ENCODE peak calls at places on chromosomes 13 and 19, in nine cellular contexts. M is stimulated activated naive B cell treated with anti-CD40 and anti-IgM and Interleukin-4, amounts not matched to agents 10 μg/mL and 1 μg/mL and 100 μg/mL, for 72 hours; Z is RWPE2; A is activated T-cell treated with anti-CD3 and anti-CD28 coated beads, Interleukin-2, amount 50 U/mL, for 4 hours; F is sciatic nerve; D is activated naive CD8-positive, alpha-beta T cell treated with anti-CD3 and anti-CD28 coated beads, Interleukin-2, amount 10 ng/mL, durations not matched to agents 7 days and 5 days; S is T-helper 17 cell; X is naive thymus-derived CD4-positive, alpha-beta T cell; C is B cell. G is an unnamed sample.
A peak's percentile ranks its signal among the peaks of the same experiment; 100 is the strongest.

GRCh38 chr19:43447655-43448054 is 17.8 kb downstream of the LYPD3 start:
- ATAC-seq in M (no peak), Z (no peak), A (no peak), F (no peak), D (no peak), S (no peak), X (no peak), C (no peak), G (no peak)

GRCh38 chr19:14248578-14249011 is 42.6 kb upstream of the ADGRL1 start:
- ATAC-seq in M (peak; percentile 57), Z (no peak), A (peak; percentile 64), F (peak; percentile 91), D (peak; percentile 67), S (peak; percentile 69), X (peak; percentile 63), C (peak; percentile 50), G (peak; percentile 63)

GRCh38 chr13:97275775-97276501 is 53.8 kb downstream of the MBNL2 start:
- ATAC-seq in M (peak; percentile 51), Z (no peak), A (no peak), F (no peak), D (no peak), S (no peak), X (no peak), C (no peak), G (no peak)

GRCh38 chr19:17347361-17347760 is 10.0 kb downstream of the GTPBP3 start:
- ATAC-seq in M (no peak), Z (no peak), A (no peak), F (peak; percentile 64), D (no peak), S (no peak), X (no peak), C (no peak), G (peak; percentile 21)

GRCh38 chr13:109231853-109232252 is 554.5 kb downstream of the IRS2 start:
- ATAC-seq in M (no peak), Z (no peak), A (no peak), F (no peak), D (no peak), S (no peak), X (no peak), C (no peak), G (no peak)

GRCh38 chr19:43624933-43625332 is 5.5 kb upstream of the ZNF428 start:
- ATAC-seq in M (peak; percentile 79), Z (no peak), A (peak; percentile 86), F (no peak), D (peak; percentile 83), S (peak; percentile 94), X (peak; percentile 96), C (peak; percentile 75), G (no peak)

GRCh38 chr13:51784097-51784496 is 19.9 kb downstream of the DHRS12 start:
- ATAC-seq in M (no peak), Z (no peak), A (no peak), F (no peak), D (no peak), S (no peak), X (no peak), C (no peak), G (no peak)

GRCh38 chr19:54415901-54416621 is 797 bp downstream of the TTYH1 start:
- ATAC-seq in M (no peak), Z (peak; percentile 18), A (no peak), F (no peak), D (no peak), S (no peak), X (no peak), C (no peak), G (no peak)

GRCh38 chr19:5222178-5222577 is 118.4 kb downstream of the PTPRS start:
- ATAC-seq in M (no peak), Z (no peak), A (no peak), F (no peak), D (no peak), S (no peak), X (no peak), C (no peak), G (no peak)